ENCODE peak calls at places on chromosomes 13 and 19, in seven cellular contexts. J is H1; U is CD8-positive, alpha-beta T cell; L is iPS DF 6.9; X is breast epithelium; E is IMR-90; Y is tibial nerve. M is an unnamed sample.

GRCh38 chr13:79933389-79933788 is 407.5 kb downstream of the SPRY2 start:
- DNase-seq in E (no peak), Y (no peak), J (no peak), X (no peak), U (no peak), L (no peak), M (no peak)

GRCh38 chr13:35771898-35772297 is 295.4 kb upstream of the MAB21L1 start:
- DNase-seq in X (no peak), J (no peak), Y (no peak), L (no peak), E (peak), U (no peak), M (peak)

GRCh38 chr19:9041023-9041422 is 30.8 kb upstream of the MUC16 start:
- DNase-seq in L (no peak), Y (no peak), J (no peak), U (no peak), X (no peak), E (no peak), M (no peak)

GRCh38 chr19:29576761-29577661 is 29.1 kb upstream of the POP4 start:
- DNase-seq in L (no peak), E (peak), X (no peak), Y (no peak), J (peak), U (no peak), M (peak)

GRCh38 chr13:64397699-64398098 is 2832.4 kb downstream of the PCDH9 start:
- DNase-seq in U (no peak), X (no peak), Y (no peak), E (peak), L (no peak), J (no peak), M (no peak)

GRCh38 chr13:106942558-106942957 is 374.6 kb upstream of the ARGLU1 start:
- DNase-seq in X (no peak), J (no peak), E (no peak), U (no peak), L (no peak), Y (no peak), M (no peak)

GRCh38 chr13:108176685-108177274 is 38.6 kb downstream of the LIG4 start:
- DNase-seq in J (peak), Y (no peak), X (no peak), L (peak), E (peak), U (peak), M (peak)

GRCh38 chr19:5612891-5613290 is 9.7 kb downstream of the SAFB2 start:
- DNase-seq in E (no peak), U (no peak), L (no peak), X (no peak), J (no peak), Y (no peak), M (no peak)

GRCh38 chr19:29967623-29968022 is 25.6 kb downstream of the URI1 start:
- DNase-seq in X (no peak), U (no peak), J (no peak), Y (no peak), E (peak), L (no peak), M (peak)

GRCh38 chr19:916645-917322 is 349 bp upstream of the KISS1R start:
- DNase-seq in L (no peak), Y (no peak), X (no peak), E (no peak), U (no peak), J (peak), M (no peak)

GRCh38 chr19:2548966-2549365 is 73.0 kb downstream of the GADD45B start:
- DNase-seq in Y (no peak), E (no peak), J (no peak), L (no peak), U (no peak), X (no peak), M (no peak)

GRCh38 chr13:20148501-20149183 is 12.2 kb downstream of the GJA3 start:
- DNase-seq in L (no peak), X (no peak), J (no peak), Y (no peak), E (no peak), U (no peak), M (no peak)

GRCh38 chr13:79435549-79435948 is 29.5 kb upstream of the RBM26 start:
- DNase-seq in X (no peak), E (peak), J (no peak), U (no peak), L (no peak), Y (no peak), M (peak)

GRCh38 chr19:398719-399118 is 10.2 kb downstream of the C2CD4C start:
- DNase-seq in X (no peak), E (no peak), J (no peak), L (no peak), U (no peak), Y (no peak), M (no peak)

GRCh38 chr13:35694031-35694430 is 217.5 kb upstream of the MAB21L1 start:
- DNase-seq in X (no peak), Y (no peak), J (no peak), U (no peak), L (no peak), E (no peak), M (no peak)

GRCh38 chr13:81639984-81640582 is 1299.2 kb upstream of the SPRY2 start:
- DNase-seq in E (no peak), L (no peak), X (no peak), U (no peak), Y (no peak), J (peak), M (peak)

GRCh38 chr19:38228005-38228377 is 4.0 kb upstream of the DPF1 start:
- DNase-seq in U (no peak), J (peak), L (no peak), X (no peak), E (no peak), Y (no peak), M (no peak)

GRCh38 chr13:112712451-112712881 is 22.6 kb downstream of the ATP11A start:
- DNase-seq in L (no peak), E (no peak), U (no peak), Y (no peak), X (no peak), J (no peak), M (no peak)

GRCh38 chr19:38977445-38978314 is 2.1 kb upstream of the FBXO17 start:
- DNase-seq in X (no peak), E (peak), U (no peak), L (no peak), Y (no peak), J (no peak), M (peak)

GRCh38 chr19:932647-933552 is 7.1 kb downstream of the ARID3A start:
- DNase-seq in L (no peak), J (peak), X (no peak), E (peak), Y (peak), U (peak), M (peak)

GRCh38 chr19:50333737-50334617 is 4.8 kb upstream of the KCNC3 start:
- DNase-seq in L (no peak), U (peak), Y (no peak), X (peak), E (no peak), J (peak), M (peak)

GRCh38 chr19:13583753-13584152 is 77.5 kb upstream of the CACNA1A start:
- DNase-seq in E (no peak), J (no peak), L (no peak), U (no peak), X (no peak), Y (no peak), M (no peak)

GRCh38 chr19:51788936-51789795 is 5.8 kb upstream of the FPR3 start:
- DNase-seq in X (no peak), U (no peak), Y (no peak), L (no peak), E (no peak), J (no peak), M (peak)

GRCh38 chr13:21590231-21590630 is 13.7 kb downstream of the MICU2 start:
- DNase-seq in U (no peak), E (peak), X (no peak), J (no peak), Y (no peak), L (no peak), M (no peak)

GRCh38 chr13:77351326-77351725 is 24.4 kb upstream of the MYCBP2 start:
- DNase-seq in E (no peak), J (no peak), L (no peak), Y (no peak), U (no peak), X (no peak), M (no peak)

GRCh38 chr19:48745208-48745995 is 1.3 kb downstream of the IZUMO1 start:
- DNase-seq in E (peak), L (no peak), J (peak), X (no peak), U (peak), Y (no peak), M (peak)

GRCh38 chr13:30319130-30319529 is 11.8 kb upstream of the KATNAL1 start:
- DNase-seq in E (no peak), U (no peak), Y (no peak), J (no peak), L (no peak), X (no peak), M (no peak)

GRCh38 chr19:8655340-8655709 is 24.9 kb downstream of the NFILZ start:
- DNase-seq in Y (no peak), U (peak), E (no peak), L (no peak), X (no peak), J (no peak), M (no peak)

GRCh38 chr19:39140195-39140516 is 14.6 kb downstream of the PAK4 start:
- DNase-seq in Y (no peak), U (no peak), J (no peak), E (no peak), X (no peak), L (no peak), M (no peak)

GRCh38 chr13:98626298-98626940 is 49.5 kb upstream of the STK24 start:
- DNase-seq in J (peak), L (no peak), X (no peak), U (no peak), E (no peak), Y (no peak), M (no peak)

GRCh38 chr19:11598103-11598483 is 810 bp downstream of the ZNF627 start:
- DNase-seq in X (no peak), Y (no peak), U (no peak), J (no peak), E (no peak), L (no peak), M (no peak)

GRCh38 chr19:31254611-31255010 is 94.6 kb downstream of the TSHZ3 start:
- DNase-seq in U (no peak), Y (no peak), L (no peak), J (no peak), X (no peak), E (no peak), M (no peak)

GRCh38 chr13:20960663-20961309 is 58.2 kb upstream of the XPO4 start:
- DNase-seq in L (no peak), U (no peak), Y (no peak), E (no peak), X (no peak), J (no peak), M (no peak)

GRCh38 chr19:20371911-20372310 is 193.7 kb downstream of the ZNF737 start:
- DNase-seq in X (no peak), L (no peak), E (no peak), J (no peak), U (no peak), Y (no peak), M (no peak)

GRCh38 chr13:99501952-99502310 is 659 bp downstream of the TM9SF2 start:
- DNase-seq in L (no peak), U (no peak), Y (no peak), X (no peak), J (no peak), E (peak), M (peak)

GRCh38 chr19:47644743-47645499 is 36.0 kb downstream of the BICRA start:
- DNase-seq in U (no peak), X (no peak), E (no peak), L (no peak), J (no peak), Y (no peak), M (no peak)

DNA sequence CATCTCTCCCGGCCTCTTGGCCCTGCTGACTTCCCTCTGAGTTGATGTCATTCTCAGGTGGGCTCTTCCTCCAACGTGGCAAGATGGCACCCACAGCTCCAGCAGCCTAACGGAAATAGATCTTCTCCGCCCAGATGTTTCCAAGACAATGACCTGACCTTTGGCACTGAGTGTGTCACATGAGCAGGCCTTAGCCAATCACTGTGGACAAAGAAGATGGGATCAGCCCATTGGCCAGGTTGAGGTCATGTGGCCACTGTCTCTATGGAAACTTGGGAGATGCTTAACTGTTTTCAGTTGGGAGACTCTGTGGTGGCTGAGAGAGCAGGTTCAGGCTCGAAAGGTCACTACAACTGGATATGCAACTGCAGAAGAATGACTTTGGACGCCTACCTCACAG is 14.9 kb downstream of the MBD3L2B start:
- DNase-seq in J (no peak), X (no peak), Y (no peak), L (no peak), U (no peak), E (no peak), M (no peak)
- H3K4me3 ChIP-seq in J (no peak), X (no peak), Y (no peak), L (no peak), U (no peak), E (no peak), M (no peak)

GRCh38 chr19:54096642-54097106 is 3.9 kb downstream of the OSCAR start:
- DNase-seq in L (no peak), J (peak), X (no peak), Y (no peak), U (peak), E (peak), M (peak)
- H3K4me3 ChIP-seq in L (peak), J (peak), X (peak), Y (no peak), U (no peak), E (peak), M (peak)

GRCh38 chr13:51999525-51999924 is 11.7 kb downstream of the ATP7B start:
- DNase-seq in U (no peak), Y (no peak), E (peak), L (no peak), J (no peak), X (peak), M (peak)

GRCh38 chr13:51996660-51997059 is 14.6 kb downstream of the ATP7B start:
- DNase-seq in E (no peak), Y (no peak), X (no peak), U (no peak), L (no peak), J (no peak), M (no peak)

GRCh38 chr13:51997641-51998330 is 13.5 kb downstream of the ATP7B start:
- DNase-seq in J (no peak), U (no peak), Y (no peak), L (no peak), X (no peak), E (no peak), M (no peak)

GRCh38 chr13:51998723-51999471 is 12.4 kb downstream of the ATP7B start:
- DNase-seq in X (no peak), Y (no peak), J (no peak), E (no peak), L (no peak), U (no peak), M (no peak)

GRCh38 chr13:51995677-51996551 is 15.3 kb downstream of the ATP7B start:
- DNase-seq in Y (no peak), X (no peak), J (no peak), E (no peak), L (no peak), U (no peak), M (peak)
- H3K4me3 ChIP-seq in Y (no peak), X (peak), J (no peak), E (no peak), L (no peak), U (no peak), M (no peak)

GRCh38 chr13:28493740-28494536 is 990 bp downstream of the FLT1 start:
- DNase-seq in Y (no peak), U (no peak), L (no peak), X (no peak), E (no peak), J (peak), M (no peak)

GRCh38 chr13:28489975-28490550 is 4.9 kb downstream of the FLT1 start:
- DNase-seq in X (no peak), L (no peak), U (no peak), Y (no peak), J (no peak), E (no peak), M (no peak)

GRCh38 chr13:28494537-28494860 is 429 bp downstream of the FLT1 start:
- DNase-seq in L (no peak), J (no peak), Y (no peak), X (no peak), E (no peak), U (no peak), M (no peak)

GRCh38 chr13:28494861-28495585 is at the start of gene FLT1:
- DNase-seq in Y (no peak), J (peak), L (no peak), X (no peak), U (no peak), E (peak), M (peak)

GRCh38 chr13:28492527-28493367 is 2.2 kb downstream of the FLT1 start:
- DNase-seq in X (no peak), E (no peak), Y (no peak), J (no peak), U (no peak), L (no peak), M (no peak)
- H3K4me3 ChIP-seq in X (peak), E (no peak), Y (peak), J (peak), U (no peak), L (peak), M (no peak)

GRCh38 chr13:95235199-95235726 is 66.0 kb downstream of the ABCC4 start:
- DNase-seq in L (no peak), X (no peak), E (no peak), J (no peak), U (no peak), Y (no peak), M (no peak)
- H3K4me3 ChIP-seq in L (no peak), X (no peak), E (no peak), J (no peak), U (no peak), Y (no peak), M (no peak)

GRCh38 chr19:44759083-44759804 is 10.7 kb downstream of the BCL3 start:
- DNase-seq in U (no peak), L (no peak), Y (no peak), E (no peak), J (no peak), X (no peak), M (no peak)

GRCh38 chr19:44758596-44758995 is 10.1 kb downstream of the BCL3 start:
- DNase-seq in Y (no peak), U (no peak), X (no peak), E (no peak), J (peak), L (no peak), M (no peak)

GRCh38 chr19:44756089-44756562 is 7.6 kb downstream of the BCL3 start:
- DNase-seq in E (no peak), U (no peak), J (no peak), L (no peak), Y (no peak), X (no peak), M (no peak)

GRCh38 chr19:44757057-44757734 is 8.7 kb downstream of the BCL3 start:
- DNase-seq in X (no peak), L (no peak), E (peak), J (peak), Y (peak), U (no peak), M (no peak)

DNA sequence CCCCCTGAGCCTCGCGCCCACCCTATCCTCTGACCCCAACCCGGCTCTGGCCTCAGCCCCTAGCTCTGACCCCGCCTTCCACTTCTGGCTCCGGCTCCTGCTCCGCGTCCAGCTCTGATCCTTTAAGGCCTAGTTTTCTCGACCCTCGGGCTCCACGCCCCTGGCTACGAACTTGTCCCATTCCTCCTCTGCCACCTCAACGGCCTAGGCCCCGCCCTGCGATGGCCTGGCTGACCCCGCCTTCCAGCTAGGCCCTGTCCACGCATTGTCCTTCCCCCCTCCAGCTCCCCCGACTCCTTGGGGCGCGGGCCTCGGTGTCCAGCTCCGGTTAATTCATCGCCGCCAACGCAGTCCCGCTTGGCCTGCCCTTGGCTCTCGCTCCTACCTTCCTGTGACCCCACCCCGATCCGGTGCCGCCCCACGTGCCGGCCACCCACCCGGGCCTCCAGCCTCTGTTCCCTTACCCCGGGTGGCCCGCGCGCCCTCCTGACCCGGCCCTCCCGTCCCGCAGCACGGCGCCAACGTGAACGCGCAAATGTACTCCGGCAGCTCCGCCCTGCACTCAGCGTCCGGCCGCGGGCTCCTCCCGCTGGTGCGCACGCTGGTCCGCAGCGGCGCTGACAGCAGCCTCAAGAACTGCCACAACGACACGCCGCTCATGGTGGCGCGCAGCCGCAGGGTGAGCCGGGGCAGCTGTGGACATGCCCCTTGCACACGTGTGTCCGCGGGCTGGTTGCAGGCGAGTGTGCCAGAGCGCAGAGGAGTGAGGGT is 9.4 kb downstream of the BCL3 start:
- DNase-seq in X (no peak), U (no peak), Y (peak), L (no peak), E (peak), J (peak), M (no peak)
- H3K4me3 ChIP-seq in X (peak), U (no peak), Y (peak), L (peak), E (peak), J (peak), M (no peak)

GRCh38 chr13:109782823-109783411 is 3.5 kb downstream of the IRS2 start:
- DNase-seq in Y (no peak), E (no peak), X (no peak), J (no peak), U (no peak), L (no peak), M (no peak)
- H3K4me3 ChIP-seq in Y (no peak), E (no peak), X (peak), J (no peak), U (no peak), L (no peak), M (no peak)

M was measured in epithelial cell of esophagus.